ENCODE peak calls at places on chromosomes 13 and 19, in ten cellular contexts. C is effector memory CD4-positive, alpha-beta T cell; Z is K562; J is esophagus squamous epithelium; W is upper lobe of right lung; D is esophagus muscularis mucosa; V is heart left ventricle; P is uterus; S is IMR-90; Y is CD8-positive, alpha-beta memory T cell. T is an unnamed sample.
A peak's percentile ranks its signal among the peaks of the same experiment; 100 is the strongest.

GRCh38 chr19:1154731-1155351 is 19.2 kb downstream of the SBNO2 start:
- DNase-seq in C (no peak), Z (no peak), J (no peak), W (peak; percentile 96), D (no peak), V (peak; percentile 94), P (peak; percentile 90), S (peak; percentile 86), Y (no peak), T (no peak)

GRCh38 chr13:30796132-30796832 is 60.9 kb downstream of the ALOX5AP start:
- DNase-seq in C (no peak), Z (no peak), J (no peak), W (no peak), D (no peak), V (no peak), P (no peak), S (peak; percentile 62), Y (no peak), T (no peak)

GRCh38 chr13:44132710-44133109 is 240.9 kb upstream of the SERP2 start:
- DNase-seq in C (no peak), Z (no peak), J (no peak), W (peak; percentile 87), D (no peak), V (peak; percentile 92), P (peak; percentile 37), S (peak; percentile 71), Y (no peak), T (no peak)

GRCh38 chr13:112242777-112243176 is 133.4 kb upstream of the SPACA7 start:
- DNase-seq in C (no peak), Z (no peak), J (no peak), W (peak; percentile 8), D (peak; percentile 79), V (no peak), P (no peak), S (no peak), Y (no peak), T (no peak)

GRCh38 chr19:4375164-4375619 is 25.2 kb downstream of the SH3GL1 start:
- DNase-seq in C (no peak), Z (peak; percentile 78), J (no peak), W (peak; percentile 83), D (no peak), V (no peak), P (no peak), S (no peak), Y (no peak), T (no peak)

GRCh38 chr19:13225085-13225484 is 74.9 kb downstream of the IER2 start:
- DNase-seq in C (no peak), Z (no peak), J (no peak), W (no peak), D (no peak), V (no peak), P (no peak), S (no peak), Y (no peak), T (no peak)

GRCh38 chr13:109730832-109731335 is 55.5 kb downstream of the IRS2 start:
- DNase-seq in C (no peak), Z (no peak), J (no peak), W (no peak), D (no peak), V (no peak), P (no peak), S (no peak), Y (no peak), T (no peak)

GRCh38 chr19:33379151-33379829 is 5.8 kb downstream of the CEBPG start:
- DNase-seq in C (no peak), Z (no peak), J (no peak), W (no peak), D (no peak), V (no peak), P (no peak), S (no peak), Y (no peak), T (no peak)

GRCh38 chr13:47678201-47678963 is 322.7 kb downstream of the SUCLA2 start:
- DNase-seq in C (no peak), Z (no peak), J (no peak), W (no peak), D (no peak), V (no peak), P (no peak), S (no peak), Y (no peak), T (no peak)

GRCh38 chr19:16445238-16446107 is 26.3 kb downstream of the EPS15L1 start:
- DNase-seq in C (no peak), Z (no peak), J (no peak), W (no peak), D (no peak), V (no peak), P (no peak), S (peak; percentile 83), Y (no peak), T (no peak)

GRCh38 chr19:30163663-30164062 is 208.5 kb upstream of the ZNF536 start:
- DNase-seq in C (no peak), Z (no peak), J (no peak), W (no peak), D (peak; percentile 77), V (peak; percentile 47), P (no peak), S (no peak), Y (no peak), T (no peak)

GRCh38 chr13:45545686-45546409 is 69.7 kb downstream of the ERICH6B start:
- DNase-seq in C (no peak), Z (no peak), J (no peak), W (no peak), D (peak; percentile 88), V (no peak), P (no peak), S (no peak), Y (no peak), T (no peak)

GRCh38 chr13:30963794-30964193 is 31.3 kb downstream of the TEX26 start:
- DNase-seq in C (no peak), Z (no peak), J (no peak), W (no peak), D (no peak), V (peak; percentile 32), P (no peak), S (peak; percentile 29), Y (no peak), T (no peak)

DNA sequence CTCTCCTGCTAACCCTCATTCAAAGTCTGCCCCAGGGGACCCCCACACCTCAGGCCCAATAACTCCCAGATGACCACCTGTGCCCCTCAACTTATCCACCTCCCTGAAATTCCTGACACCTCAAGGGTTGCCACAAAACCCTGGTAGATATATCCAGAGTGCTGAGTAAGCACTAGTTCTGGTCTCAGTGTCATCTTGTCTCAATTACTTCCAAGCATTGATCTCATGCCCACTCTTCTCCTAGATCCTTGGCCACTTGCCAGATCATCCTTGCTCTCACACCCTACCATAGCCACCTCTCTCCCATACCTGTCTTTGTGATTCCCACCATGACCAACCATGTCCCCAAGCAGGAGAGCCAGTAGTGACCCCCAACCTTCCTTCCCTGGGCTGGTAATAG is 2.0 kb downstream of the ZNF416 start:
- DNase-seq in C (no peak), Z (no peak), J (no peak), W (no peak), D (no peak), V (no peak), P (no peak), S (no peak), Y (no peak), T (no peak)
- H3K36me3 ChIP-seq in C (peaks cover 52% of the 10 kb centered on the region), Z (peaks cover 3% of the 10 kb centered on the region), J (peaks cover 35% of the 10 kb centered on the region), W (peaks cover 25% of the 10 kb centered on the region), D (peaks cover 57% of the 10 kb centered on the region), V (peaks cover 33% of the 10 kb centered on the region), P (no peaks in the 10 kb centered on the region), S (peaks cover 56% of the 10 kb centered on the region), Y (peaks cover 47% of the 10 kb centered on the region), T (peaks cover 40% of the 10 kb centered on the region)

DNA sequence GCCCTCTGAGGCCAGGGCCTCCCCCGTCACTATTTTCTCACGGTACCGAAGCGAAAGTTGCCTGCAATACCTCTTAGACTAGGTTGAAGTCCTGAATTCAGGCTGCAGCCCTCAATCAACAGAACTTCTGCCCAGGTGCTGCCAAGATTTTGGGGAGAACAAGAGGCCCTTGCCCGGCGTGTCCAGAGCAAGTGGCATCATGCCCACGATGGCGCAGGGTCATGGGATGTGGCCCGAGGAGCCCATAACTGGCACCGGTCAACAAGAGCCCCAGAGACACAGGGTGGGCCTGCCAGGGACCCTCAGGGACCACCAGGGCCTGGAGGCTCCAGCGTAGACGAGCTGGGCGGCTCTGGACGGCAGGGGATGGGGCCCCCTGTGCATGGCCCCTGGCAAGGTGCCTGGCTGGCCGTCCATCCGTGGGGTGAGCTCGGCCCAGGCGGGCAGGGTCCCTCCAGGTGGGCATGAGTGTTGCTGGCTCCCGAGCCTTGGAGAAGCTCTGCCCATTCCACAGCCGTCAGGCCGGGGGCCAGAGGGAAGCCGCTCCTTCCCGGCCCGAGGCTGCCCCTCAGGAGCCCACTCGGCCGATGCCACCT is 45.1 kb downstream of the GAS6 start:
- DNase-seq in C (no peak), Z (no peak), J (no peak), W (no peak), D (no peak), V (no peak), P (peak; percentile 42), S (no peak), Y (no peak), T (no peak)
- H3K27ac ChIP-seq in C (no peak overlapping the region), Z (no peak overlapping the region), J (peak overlapping the region; percentile 91), W (peak overlapping the region; percentile 17), D (peak overlapping the region; percentile 87), V (no peak overlapping the region), P (peak overlapping the region; percentile 88), S (no peak overlapping the region), Y (no peak overlapping the region), T (no peak overlapping the region)

GRCh38 chr13:49714757-49715156 is 23.5 kb upstream of the EBPL start:
- DNase-seq in C (no peak), Z (no peak), J (no peak), W (no peak), D (no peak), V (no peak), P (no peak), S (no peak), Y (no peak), T (no peak)

GRCh38 chr13:49716615-49717014 is 25.3 kb upstream of the EBPL start:
- DNase-seq in C (no peak), Z (no peak), J (no peak), W (no peak), D (no peak), V (no peak), P (no peak), S (no peak), Y (no peak), T (no peak)

GRCh38 chr13:49711218-49711863 is 20.1 kb upstream of the EBPL start:
- DNase-seq in C (no peak), Z (no peak), J (no peak), W (no peak), D (no peak), V (no peak), P (no peak), S (peak; percentile 96), Y (no peak), T (no peak)
- H3K36me3 ChIP-seq in C (peaks cover 28% of the 10 kb centered on the region), Z (peaks cover 36% of the 10 kb centered on the region), J (no peaks in the 10 kb centered on the region), W (peaks cover 38% of the 10 kb centered on the region), D (peaks cover 44% of the 10 kb centered on the region), V (peaks cover 8% of the 10 kb centered on the region), P (no peaks in the 10 kb centered on the region), S (peaks cover 9% of the 10 kb centered on the region), Y (peaks cover 5% of the 10 kb centered on the region), T (no peaks in the 10 kb centered on the region)

DNA sequence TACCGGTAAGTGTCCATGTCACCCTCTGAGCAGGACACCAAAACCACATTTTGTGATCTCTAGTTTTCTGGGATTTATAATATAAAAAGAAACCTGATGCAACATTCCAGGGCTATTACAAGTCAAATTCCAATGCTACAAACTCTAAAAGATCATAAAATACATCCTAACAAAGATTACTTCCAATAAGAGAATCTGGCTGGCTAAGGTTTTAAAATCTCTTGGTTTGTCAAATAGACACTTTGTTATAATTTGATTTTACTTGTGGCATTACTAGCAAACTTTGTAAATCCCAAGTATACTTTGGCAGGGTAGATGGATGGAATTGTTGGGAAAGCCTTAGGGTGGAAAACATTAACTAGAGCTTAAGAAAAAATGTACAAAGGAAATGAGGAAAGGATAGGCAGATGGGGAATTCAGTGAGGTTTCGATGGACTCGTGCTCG is 74.0 kb upstream of the POMP start:
- DNase-seq in C (no peak), Z (no peak), J (no peak), W (no peak), D (no peak), V (no peak), P (no peak), S (peak; percentile 71), Y (no peak), T (no peak)
- H3K27ac ChIP-seq in C (no peak overlapping the region), Z (no peak overlapping the region), J (no peak overlapping the region), W (no peak overlapping the region), D (no peak overlapping the region), V (no peak overlapping the region), P (no peak overlapping the region), S (peak overlapping the region; percentile 97), Y (no peak overlapping the region), T (no peak overlapping the region)